ENCODE peak calls at places on chromosome 11, in eight cellular contexts. One of them, this sample, is unnamed.
A peak's percentile ranks its signal among the peaks of the same experiment; 100 is the strongest.

GRCh38 chr11:72574534-72575460 is 99.4 kb downstream of the PDE2A start:
- DNase-seq in Right ventricle myocardium superior: no peak
- DNase-seq in MCF 10A: no peak
- DNase-seq in hypothalamus: no peak
- DNase-seq in dorsolateral prefrontal cortex: no peak
- DNase-seq in psoas muscle: no peak
- DNase-seq in left ventricle myocardium inferior: no peak
- DNase-seq in T-helper 2 cell: no peak
- DNase-seq in this sample: peak; percentile 58

GRCh38 chr11:11171285-11171684 is 181.8 kb downstream of the CSNK2A3 start:
- DNase-seq in Right ventricle myocardium superior: no peak
- DNase-seq in MCF 10A: no peak
- DNase-seq in hypothalamus: no peak
- DNase-seq in dorsolateral prefrontal cortex: no peak
- DNase-seq in psoas muscle: no peak
- DNase-seq in left ventricle myocardium inferior: no peak
- DNase-seq in T-helper 2 cell: no peak
- DNase-seq in this sample: peak; percentile 75

GRCh38 chr11:8828580-8829358 is 82.2 kb upstream of the AKIP1 start:
- DNase-seq in Right ventricle myocardium superior: no peak
- DNase-seq in MCF 10A: no peak
- DNase-seq in hypothalamus: no peak
- DNase-seq in dorsolateral prefrontal cortex: no peak
- DNase-seq in psoas muscle: no peak
- DNase-seq in left ventricle myocardium inferior: no peak
- DNase-seq in T-helper 2 cell: no peak
- DNase-seq in this sample: peak; percentile 53

GRCh38 chr11:96412761-96413381 is 23.1 kb downstream of the JRKL start:
- DNase-seq in Right ventricle myocardium superior: no peak
- DNase-seq in MCF 10A: no peak
- DNase-seq in hypothalamus: no peak
- DNase-seq in dorsolateral prefrontal cortex: no peak
- DNase-seq in psoas muscle: no peak
- DNase-seq in left ventricle myocardium inferior: no peak
- DNase-seq in T-helper 2 cell: no peak
- DNase-seq in this sample: no peak

GRCh38 chr11:122812612-122813011 is 25.7 kb upstream of the CRTAM start:
- DNase-seq in Right ventricle myocardium superior: no peak
- DNase-seq in MCF 10A: no peak
- DNase-seq in hypothalamus: no peak
- DNase-seq in dorsolateral prefrontal cortex: no peak
- DNase-seq in psoas muscle: no peak
- DNase-seq in left ventricle myocardium inferior: no peak
- DNase-seq in T-helper 2 cell: no peak
- DNase-seq in this sample: no peak

GRCh38 chr11:14414470-14415461 is 55.8 kb upstream of the RRAS2 start:
- DNase-seq in Right ventricle myocardium superior: no peak
- DNase-seq in MCF 10A: no peak
- DNase-seq in hypothalamus: no peak
- DNase-seq in dorsolateral prefrontal cortex: no peak
- DNase-seq in psoas muscle: no peak
- DNase-seq in left ventricle myocardium inferior: no peak
- DNase-seq in T-helper 2 cell: peak; percentile 29
- DNase-seq in this sample: no peak

GRCh38 chr11:83033367-83033766 is 38.3 kb downstream of the RAB30 start:
- DNase-seq in Right ventricle myocardium superior: no peak
- DNase-seq in MCF 10A: no peak
- DNase-seq in hypothalamus: no peak
- DNase-seq in dorsolateral prefrontal cortex: no peak
- DNase-seq in psoas muscle: no peak
- DNase-seq in left ventricle myocardium inferior: no peak
- DNase-seq in T-helper 2 cell: no peak
- DNase-seq in this sample: no peak

GRCh38 chr11:66421492-66422205 is 814 bp downstream of the NPAS4 start:
- DNase-seq in Right ventricle myocardium superior: peak; percentile 92
- DNase-seq in MCF 10A: peak; percentile 87
- DNase-seq in hypothalamus: peak; percentile 71
- DNase-seq in dorsolateral prefrontal cortex: peak; percentile 84
- DNase-seq in psoas muscle: peak; percentile 93
- DNase-seq in left ventricle myocardium inferior: peak; percentile 87
- DNase-seq in T-helper 2 cell: peak; percentile 81
- DNase-seq in this sample: peak; percentile 96

GRCh38 chr11:5151713-5152153 is 2.8 kb downstream of the OR52A1 start:
- DNase-seq in Right ventricle myocardium superior: no peak
- DNase-seq in MCF 10A: no peak
- DNase-seq in hypothalamus: no peak
- DNase-seq in dorsolateral prefrontal cortex: no peak
- DNase-seq in psoas muscle: no peak
- DNase-seq in left ventricle myocardium inferior: no peak
- DNase-seq in T-helper 2 cell: no peak
- DNase-seq in this sample: no peak

GRCh38 chr11:121482231-121483129 is 29.7 kb upstream of the SORL1-AS1 start:
- DNase-seq in Right ventricle myocardium superior: no peak
- DNase-seq in MCF 10A: no peak
- DNase-seq in hypothalamus: no peak
- DNase-seq in dorsolateral prefrontal cortex: no peak
- DNase-seq in psoas muscle: no peak
- DNase-seq in left ventricle myocardium inferior: no peak
- DNase-seq in T-helper 2 cell: peak; percentile 30
- DNase-seq in this sample: no peak

GRCh38 chr11:133081020-133081419 is 451.3 kb downstream of the OPCML start:
- DNase-seq in Right ventricle myocardium superior: no peak
- DNase-seq in MCF 10A: no peak
- DNase-seq in hypothalamus: no peak
- DNase-seq in dorsolateral prefrontal cortex: no peak
- DNase-seq in psoas muscle: no peak
- DNase-seq in left ventricle myocardium inferior: no peak
- DNase-seq in T-helper 2 cell: no peak
- DNase-seq in this sample: no peak

GRCh38 chr11:40293655-40294342 is 1165.7 kb downstream of the LRRC4C start:
- DNase-seq in Right ventricle myocardium superior: peak; percentile 71
- DNase-seq in MCF 10A: peak; percentile 80
- DNase-seq in hypothalamus: peak; percentile 63
- DNase-seq in dorsolateral prefrontal cortex: peak; percentile 83
- DNase-seq in psoas muscle: peak; percentile 63
- DNase-seq in left ventricle myocardium inferior: peak; percentile 38
- DNase-seq in T-helper 2 cell: no peak
- DNase-seq in this sample: peak; percentile 80

GRCh38 chr11:56783448-56784041 is 35.0 kb upstream of the OR9G4 start:
- DNase-seq in Right ventricle myocardium superior: no peak
- DNase-seq in MCF 10A: peak; percentile 66
- DNase-seq in hypothalamus: no peak
- DNase-seq in dorsolateral prefrontal cortex: no peak
- DNase-seq in psoas muscle: no peak
- DNase-seq in left ventricle myocardium inferior: no peak
- DNase-seq in T-helper 2 cell: no peak
- DNase-seq in this sample: no peak

GRCh38 chr11:26753738-26754504 is 32.1 kb upstream of the SLC5A12 start:
- DNase-seq in Right ventricle myocardium superior: peak; percentile 40
- DNase-seq in MCF 10A: peak; percentile 75
- DNase-seq in hypothalamus: no peak
- DNase-seq in dorsolateral prefrontal cortex: no peak
- DNase-seq in psoas muscle: peak; percentile 52
- DNase-seq in left ventricle myocardium inferior: no peak
- DNase-seq in T-helper 2 cell: no peak
- DNase-seq in this sample: peak; percentile 75

This sample was measured in sigmoid colon.